ENCODE peak calls at places on chromosomes 1 and 21, in five cellular contexts. One of them, this sample, is unnamed.

GRCh38 chr1:15400627-15401026 is 9.1 kb upstream of the EFHD2 start:
- DNase-seq in ovary: no peak
- DNase-seq in transverse colon: no peak
- DNase-seq in K562: no peak
- DNase-seq in H1: no peak
- DNase-seq in this sample: no peak

GRCh38 chr1:180156631-180157091 is 2.0 kb downstream of the QSOX1 start:
- DNase-seq in ovary: no peak
- DNase-seq in transverse colon: no peak
- DNase-seq in K562: no peak
- DNase-seq in H1: no peak
- DNase-seq in this sample: no peak

GRCh38 chr21:26840912-26841311 is 4.3 kb downstream of the ADAMTS1 start:
- DNase-seq in ovary: peak
- DNase-seq in transverse colon: no peak
- DNase-seq in K562: no peak
- DNase-seq in H1: no peak
- DNase-seq in this sample: no peak

GRCh38 chr21:17560377-17560776 is 47.5 kb downstream of the CXADR start:
- DNase-seq in ovary: no peak
- DNase-seq in transverse colon: no peak
- DNase-seq in K562: no peak
- DNase-seq in H1: no peak
- DNase-seq in this sample: peak

GRCh38 chr1:10696977-10697376 is 99.5 kb downstream of the CASZ1 start:
- DNase-seq in ovary: no peak
- DNase-seq in transverse colon: no peak
- DNase-seq in K562: no peak
- DNase-seq in H1: no peak
- DNase-seq in this sample: no peak

GRCh38 chr1:224684920-224685547 is 68.9 kb downstream of the CNIH3 start:
- DNase-seq in ovary: no peak
- DNase-seq in transverse colon: no peak
- DNase-seq in K562: no peak
- DNase-seq in H1: no peak
- DNase-seq in this sample: no peak

GRCh38 chr1:156999596-157000320 is 45.8 kb downstream of the ARHGEF11 start:
- DNase-seq in ovary: no peak
- DNase-seq in transverse colon: no peak
- DNase-seq in K562: no peak
- DNase-seq in H1: peak
- DNase-seq in this sample: no peak

GRCh38 chr1:215566556-215567490 is at the start of gene KCTD3:
- DNase-seq in ovary: peak
- DNase-seq in transverse colon: peak
- DNase-seq in K562: peak
- DNase-seq in H1: peak
- DNase-seq in this sample: no peak

GRCh38 chr21:33078907-33079582 is 9.1 kb downstream of the OLIG1 start:
- DNase-seq in ovary: no peak
- DNase-seq in transverse colon: no peak
- DNase-seq in K562: peak
- DNase-seq in H1: no peak
- DNase-seq in this sample: no peak

GRCh38 chr1:87329051-87329755 is 523 bp downstream of the LMO4 start:
- DNase-seq in ovary: peak
- DNase-seq in transverse colon: peak
- DNase-seq in K562: peak
- DNase-seq in H1: peak
- DNase-seq in this sample: peak

GRCh38 chr1:157781048-157781447 is 4.1 kb upstream of the FCRL2 start:
- DNase-seq in ovary: no peak
- DNase-seq in transverse colon: peak
- DNase-seq in K562: no peak
- DNase-seq in H1: no peak
- DNase-seq in this sample: no peak

GRCh38 chr1:32701421-32701911 is 1.1 kb downstream of the SYNC start:
- DNase-seq in ovary: peak
- DNase-seq in transverse colon: peak
- DNase-seq in K562: no peak
- DNase-seq in H1: no peak
- DNase-seq in this sample: no peak

GRCh38 chr1:50447961-50448360 is 24.7 kb upstream of the DMRTA2 start:
- DNase-seq in ovary: no peak
- DNase-seq in transverse colon: no peak
- DNase-seq in K562: no peak
- DNase-seq in H1: no peak
- DNase-seq in this sample: no peak

GRCh38 chr1:83928396-83928795 is 70.5 kb downstream of the TTLL7 start:
- DNase-seq in ovary: no peak
- DNase-seq in transverse colon: no peak
- DNase-seq in K562: no peak
- DNase-seq in H1: no peak
- DNase-seq in this sample: no peak

GRCh38 chr1:53606197-53607095 is 132.5 kb downstream of the GLIS1 start:
- DNase-seq in ovary: no peak
- DNase-seq in transverse colon: no peak
- DNase-seq in K562: no peak
- DNase-seq in H1: peak
- DNase-seq in this sample: no peak

GRCh38 chr1:178532392-178532791 is 19.5 kb downstream of the TEX35 start:
- DNase-seq in ovary: peak
- DNase-seq in transverse colon: peak
- DNase-seq in K562: peak
- DNase-seq in H1: peak
- DNase-seq in this sample: no peak

GRCh38 chr21:34770581-34770980 is 101.8 kb downstream of the CLIC6 start:
- DNase-seq in ovary: no peak
- DNase-seq in transverse colon: no peak
- DNase-seq in K562: no peak
- DNase-seq in H1: no peak
- DNase-seq in this sample: peak

GRCh38 chr21:15221799-15222386 is 157.1 kb upstream of the NRIP1 start:
- DNase-seq in ovary: no peak
- DNase-seq in transverse colon: peak
- DNase-seq in K562: no peak
- DNase-seq in H1: peak
- DNase-seq in this sample: no peak

GRCh38 chr21:14589855-14590563 is 43.9 kb upstream of the SAMSN1 start:
- DNase-seq in ovary: no peak
- DNase-seq in transverse colon: no peak
- DNase-seq in K562: no peak
- DNase-seq in H1: no peak
- DNase-seq in this sample: no peak

GRCh38 chr1:207026177-207026576 is 6.4 kb downstream of the C1orf116 start:
- DNase-seq in ovary: no peak
- DNase-seq in transverse colon: no peak
- DNase-seq in K562: no peak
- DNase-seq in H1: no peak
- DNase-seq in this sample: no peak

GRCh38 chr21:45636921-45637646 is 6.4 kb upstream of the PCBP3 start:
- DNase-seq in ovary: no peak
- DNase-seq in transverse colon: no peak
- DNase-seq in K562: no peak
- DNase-seq in H1: no peak
- DNase-seq in this sample: no peak

GRCh38 chr1:236114076-236114747 is 28.1 kb upstream of the GPR137B start:
- DNase-seq in ovary: no peak
- DNase-seq in transverse colon: no peak
- DNase-seq in K562: no peak
- DNase-seq in H1: no peak
- DNase-seq in this sample: no peak

GRCh38 chr1:2556277-2557145 is at the start of gene TNFRSF14:
- DNase-seq in ovary: peak
- DNase-seq in transverse colon: peak
- DNase-seq in K562: peak
- DNase-seq in H1: no peak
- DNase-seq in this sample: no peak
- TF ChIP-seq POLR2A in ovary: peak
- TF ChIP-seq POLR2A in transverse colon: peak
- TF ChIP-seq POLR2A in K562: no peak
- TF ChIP-seq POLR2A in H1: no peak
- TF ChIP-seq POLR2A in this sample: no peak

GRCh38 chr1:59487335-59488031 is 190.6 kb downstream of the FGGY start:
- DNase-seq in ovary: no peak
- DNase-seq in transverse colon: no peak
- DNase-seq in K562: no peak
- DNase-seq in H1: no peak
- DNase-seq in this sample: peak
- TF ChIP-seq EP300 in ovary: no peak
- TF ChIP-seq EP300 in transverse colon: no peak
- TF ChIP-seq EP300 in K562: no peak
- TF ChIP-seq EP300 in H1: no peak
- TF ChIP-seq EP300 in this sample: no peak

DNA sequence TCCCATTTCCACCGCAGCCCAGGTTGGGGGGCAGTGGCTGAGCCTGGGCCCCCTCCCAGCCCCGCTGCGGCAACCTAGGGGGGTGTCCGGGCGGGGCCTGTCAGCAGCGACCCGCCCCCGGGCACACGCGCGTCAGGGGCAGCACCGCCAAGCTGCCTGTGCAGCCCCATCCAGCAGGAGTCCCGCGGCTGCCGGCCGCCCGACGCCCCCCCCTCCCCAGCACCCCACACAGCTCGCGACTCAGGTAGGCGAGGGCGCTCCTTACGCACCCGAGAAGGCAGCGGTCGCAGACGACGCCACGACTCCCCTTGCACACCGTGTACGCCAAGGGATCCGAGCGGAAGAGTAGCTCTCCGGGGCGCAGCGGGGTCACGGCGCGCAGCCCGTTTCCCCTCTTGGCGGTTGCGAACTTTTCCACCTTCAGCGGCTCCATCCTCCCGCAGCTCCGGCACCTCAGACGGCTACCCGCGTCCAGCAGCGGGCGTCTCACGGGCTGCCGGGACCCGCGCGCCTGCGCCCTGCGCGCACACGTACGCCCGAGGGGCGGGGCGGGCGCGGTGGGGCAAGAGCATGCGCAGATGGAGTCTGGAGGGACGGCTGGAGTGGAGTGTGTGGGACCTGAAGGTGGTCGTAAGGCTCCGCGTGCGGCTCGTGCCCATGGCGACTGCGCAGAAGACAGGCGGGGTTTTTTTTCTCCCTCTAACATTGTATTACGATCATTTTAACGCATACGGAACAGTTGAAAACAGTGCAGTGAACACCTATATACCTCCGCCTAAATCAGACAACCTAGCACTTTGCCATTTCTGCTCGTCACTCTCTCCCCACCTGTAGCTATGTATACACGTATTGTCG is at the start of gene SMYD3:
- DNase-seq in ovary: peak
- DNase-seq in transverse colon: peak
- DNase-seq in K562: peak
- DNase-seq in H1: peak
- DNase-seq in this sample: peak
- TF ChIP-seq POLR2A in ovary: peak
- TF ChIP-seq POLR2A in transverse colon: peak
- TF ChIP-seq POLR2A in K562: peak
- TF ChIP-seq POLR2A in H1: no peak
- TF ChIP-seq POLR2A in this sample: no peak

DNA sequence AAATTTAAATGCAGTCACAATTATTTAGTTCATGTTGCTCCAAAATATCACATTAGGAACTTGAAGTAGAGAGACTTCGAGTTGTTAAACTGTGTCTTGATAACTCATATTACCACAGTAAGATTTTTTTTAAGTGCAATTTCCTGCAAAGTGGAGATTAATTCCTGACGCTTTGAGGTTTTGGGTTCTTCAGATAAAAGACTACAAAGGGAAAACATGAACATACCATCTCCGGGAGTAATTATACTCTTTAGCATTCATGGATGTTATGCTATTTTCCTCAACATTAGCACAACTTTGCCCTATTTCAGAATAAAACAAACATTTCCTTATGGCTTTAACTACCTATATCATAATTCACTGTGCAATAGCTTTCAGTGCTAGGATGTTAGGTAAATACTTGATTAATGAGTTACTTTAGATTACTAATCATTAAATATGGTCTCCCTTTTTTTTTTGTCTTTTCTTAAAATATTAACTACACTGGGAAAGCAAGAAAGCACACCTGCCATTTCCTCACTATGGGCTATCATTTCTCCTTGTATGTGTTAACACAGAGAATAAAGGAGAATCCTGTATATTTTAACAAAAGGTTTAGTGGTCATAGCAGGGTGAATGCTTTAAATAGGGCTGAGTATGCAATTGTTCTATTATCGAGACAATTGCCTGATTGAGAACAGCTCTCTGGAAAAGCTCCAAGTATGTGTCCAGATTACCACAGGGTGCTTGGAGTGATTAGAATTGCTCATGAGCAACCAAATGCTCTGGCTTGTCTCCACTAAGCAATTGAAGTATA is 252.5 kb upstream of the C1orf105 start:
- DNase-seq in ovary: no peak
- DNase-seq in transverse colon: no peak
- DNase-seq in K562: no peak
- DNase-seq in H1: no peak
- DNase-seq in this sample: no peak
- TF ChIP-seq EP300 in ovary: no peak
- TF ChIP-seq EP300 in transverse colon: no peak
- TF ChIP-seq EP300 in K562: no peak
- TF ChIP-seq EP300 in H1: no peak
- TF ChIP-seq EP300 in this sample: no peak

GRCh38 chr1:183472488-183473285 is at the start of gene SMG7:
- DNase-seq in ovary: no peak
- DNase-seq in transverse colon: peak
- DNase-seq in K562: peak
- DNase-seq in H1: no peak
- DNase-seq in this sample: no peak
- TF ChIP-seq POLR2A in ovary: no peak
- TF ChIP-seq POLR2A in transverse colon: peak
- TF ChIP-seq POLR2A in K562: peak
- TF ChIP-seq POLR2A in H1: peak
- TF ChIP-seq POLR2A in this sample: no peak

DNA sequence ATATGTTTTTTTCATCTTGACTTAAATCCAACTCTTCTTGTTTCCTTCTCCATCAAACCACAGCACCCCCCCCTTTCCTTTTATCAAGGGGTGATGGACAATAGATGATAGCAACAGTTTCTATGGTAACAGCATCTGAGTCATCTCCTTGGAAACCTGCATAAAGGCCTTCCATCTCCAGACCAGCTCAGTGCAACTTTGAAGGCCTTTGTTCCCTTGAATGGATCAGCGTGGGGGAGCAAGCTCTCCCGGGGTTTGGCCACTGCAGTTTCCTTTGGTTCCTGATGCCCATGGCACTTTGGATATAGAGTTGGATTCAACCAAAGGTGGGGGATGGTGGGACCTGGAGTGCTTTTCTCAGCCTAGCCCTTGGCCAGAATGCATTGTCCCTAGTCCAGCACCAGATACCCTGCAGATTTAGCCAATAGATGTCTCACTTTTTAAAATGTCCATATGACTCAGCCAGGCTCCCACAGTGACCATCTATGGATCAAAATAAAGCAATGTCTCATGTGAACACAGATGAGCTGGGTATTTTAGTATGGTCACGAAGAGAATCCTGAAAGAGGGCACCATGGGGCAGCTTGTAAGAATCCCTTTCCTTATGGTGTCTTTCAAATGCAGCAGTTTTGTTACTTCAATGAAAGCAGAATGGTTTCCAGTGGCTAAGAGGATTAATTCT is 127.7 kb downstream of the SPATA46 start:
- DNase-seq in ovary: no peak
- DNase-seq in transverse colon: no peak
- DNase-seq in K562: no peak
- DNase-seq in H1: peak
- DNase-seq in this sample: no peak
- TF ChIP-seq EP300 in ovary: no peak
- TF ChIP-seq EP300 in transverse colon: no peak
- TF ChIP-seq EP300 in K562: no peak
- TF ChIP-seq EP300 in H1: peak
- TF ChIP-seq EP300 in this sample: no peak